ENCODE peak calls at places on chromosome 7, in four cellular contexts. J is Right ventricle myocardium inferior; W is HCT116; P is stimulated activated naive B cell treated with anti-CD40 and anti-IgM and Interleukin-4, amounts not matched to agents 10 μg/mL and 1 μg/mL and 100 μg/mL, for 72 hours. K is an unnamed sample.

GRCh38 chr7:5397657-5398237 is 25.9 kb downstream of the TNRC18 start:
- DNase-seq in J (peak), W (no peak), P (no peak), K (no peak)

GRCh38 chr7:13017325-13017853 is 330.0 kb downstream of the ARL4A start:
- DNase-seq in J (no peak), W (peak), P (no peak), K (no peak)

GRCh38 chr7:75010036-75010435 is 45.5 kb downstream of the CASTOR2 start:
- DNase-seq in J (no peak), W (no peak), P (no peak), K (no peak)

GRCh38 chr7:7177044-7177517 is 5.3 kb upstream of the C1GALT1 start:
- DNase-seq in J (no peak), W (peak), P (no peak), K (no peak)

GRCh38 chr7:37211097-37211496 is 237.6 kb downstream of the ELMO1 start:
- DNase-seq in J (peak), W (no peak), P (no peak), K (no peak)

GRCh38 chr7:14021069-14021468 is 31.6 kb upstream of the ETV1 start:
- DNase-seq in J (no peak), W (peak), P (no peak), K (no peak)

GRCh38 chr7:16669581-16669980 is 23.6 kb downstream of the BZW2 start:
- DNase-seq in J (no peak), W (no peak), P (no peak), K (no peak)

GRCh38 chr7:28276303-28276702 is 95.7 kb upstream of the JAZF1 start:
- DNase-seq in J (no peak), W (no peak), P (no peak), K (no peak)

GRCh38 chr7:71618281-71618680 is 486.3 kb downstream of the GALNT17 start:
- DNase-seq in J (no peak), W (no peak), P (no peak), K (no peak)

GRCh38 chr7:136677456-136678365 is 190.7 kb upstream of the CHRM2 start:
- DNase-seq in J (no peak), W (no peak), P (no peak), K (no peak)

GRCh38 chr7:20435305-20435704 is 104.6 kb downstream of the ITGB8 start:
- DNase-seq in J (no peak), W (no peak), P (no peak), K (peak)

GRCh38 chr7:148503900-148504487 is 86.6 kb upstream of the C7orf33 start:
- DNase-seq in J (no peak), W (peak), P (no peak), K (no peak)

GRCh38 chr7:28729685-28730084 is 228.4 kb downstream of the TRIL start:
- DNase-seq in J (no peak), W (no peak), P (no peak), K (no peak)

GRCh38 chr7:45203947-45204445 is 46.4 kb downstream of the RAMP3 start:
- DNase-seq in J (no peak), W (no peak), P (no peak), K (no peak)

GRCh38 chr7:297611-298374 is 7.8 kb downstream of the FOXL3 start:
- DNase-seq in J (peak), W (no peak), P (no peak), K (no peak)

GRCh38 chr7:151185762-151186639 is 1.0 kb downstream of the ASB10 start:
- DNase-seq in J (peak), W (no peak), P (no peak), K (no peak)

GRCh38 chr7:130435455-130435854 is 5.4 kb downstream of the CEP41 start:
- DNase-seq in J (no peak), W (no peak), P (no peak), K (no peak)

GRCh38 chr7:13407911-13408310 is 581.6 kb downstream of the ETV1 start:
- DNase-seq in J (no peak), W (no peak), P (no peak), K (no peak)

GRCh38 chr7:55112056-55112455 is 93.2 kb downstream of the EGFR start:
- DNase-seq in J (no peak), W (no peak), P (no peak), K (no peak)

GRCh38 chr7:100132126-100132525 is 5.4 kb downstream of the MBLAC1 start:
- DNase-seq in J (no peak), W (no peak), P (no peak), K (no peak)

GRCh38 chr7:131629203-131629871 is 72.9 kb upstream of the PODXL start:
- DNase-seq in J (peak), W (no peak), P (no peak), K (no peak)

GRCh38 chr7:54674891-54675290 is 84.1 kb downstream of the SEC61G start:
- DNase-seq in J (no peak), W (no peak), P (no peak), K (no peak)

GRCh38 chr7:139192014-139192706 is 38.9 kb upstream of the UBN2 start:
- DNase-seq in J (no peak), W (no peak), P (no peak), K (no peak)

GRCh38 chr7:100407285-100408180 is 21.0 kb downstream of the ZCWPW1 start:
- DNase-seq in J (no peak), W (peak), P (no peak), K (no peak)

GRCh38 chr7:158543840-158544239 is 43.8 kb downstream of the PTPRN2 start:
- DNase-seq in J (peak), W (no peak), P (no peak), K (no peak)

GRCh38 chr7:131829911-131830310 is 273.5 kb upstream of the PODXL start:
- DNase-seq in J (no peak), W (no peak), P (no peak), K (no peak)

GRCh38 chr7:464712-465461 is 54.8 kb downstream of the PDGFA start:
- DNase-seq in J (no peak), W (no peak), P (no peak), K (no peak)

GRCh38 chr7:12244129-12244528 is 33.0 kb downstream of the TMEM106B start:
- DNase-seq in J (no peak), W (peak), P (no peak), K (peak)

GRCh38 chr7:159031135-159031701 is 113.4 kb downstream of the VIPR2 start:
- DNase-seq in J (no peak), W (no peak), P (no peak), K (peak)

GRCh38 chr7:66255533-66256100 is 50.5 kb downstream of the TPST1 start:
- DNase-seq in J (no peak), W (no peak), P (no peak), K (no peak)

GRCh38 chr7:125602441-125602840 is 672.8 kb upstream of the POT1 start:
- DNase-seq in J (no peak), W (no peak), P (no peak), K (no peak)

GRCh38 chr7:45217358-45217757 is 59.8 kb downstream of the RAMP3 start:
- DNase-seq in J (no peak), W (no peak), P (no peak), K (no peak)

GRCh38 chr7:128893251-128894100 is 17.0 kb downstream of the KCP start:
- DNase-seq in J (peak), W (peak), P (no peak), K (peak)

GRCh38 chr7:147406521-147407115 is 1183.9 kb upstream of the C7orf33 start:
- DNase-seq in J (no peak), W (no peak), P (no peak), K (no peak)

GRCh38 chr7:33186187-33186586 is 56.8 kb downstream of the BBS9 start:
- DNase-seq in J (no peak), W (no peak), P (no peak), K (no peak)

GRCh38 chr7:145053781-145054180 is 217.9 kb upstream of the TPK1 start:
- DNase-seq in J (no peak), W (no peak), P (no peak), K (no peak)

GRCh38 chr7:70027864-70028263 is 429.6 kb downstream of the AUTS2 start:
- DNase-seq in J (no peak), W (no peak), P (no peak), K (no peak)

GRCh38 chr7:361680-362415 is 71.9 kb downstream of the FOXL3 start:
- DNase-seq in J (no peak), W (no peak), P (no peak), K (no peak)